ENCODE peak calls at places on chromosomes 13 and 19, in nine cellular contexts. I is HFF-Myc; R is fibroblast of pulmonary artery; J is cardiac fibroblast; U is GM12865; L is brain microvascular endothelial cell; S is mammary epithelial cell; Q is CD4-positive, alpha-beta T cell; O is right lobe of liver. M is an unnamed sample.

GRCh38 chr13:108895220-108895704 is 265.9 kb downstream of the MYO16 start:
- DNase-seq in U (peak; percentile 47), S (peak; percentile 65), I (no peak), R (peak; percentile 52), O (no peak), J (peak; percentile 52), Q (no peak), L (peak; percentile 41), M (peak; percentile 61)

GRCh38 chr13:80173224-80173623 is 167.7 kb downstream of the SPRY2 start:
- DNase-seq in O (no peak), L (no peak), I (no peak), R (no peak), J (no peak), U (peak; percentile 29), Q (no peak), S (no peak), M (no peak)

GRCh38 chr13:76848596-76848995 is 37.6 kb downstream of the KCTD12 start:
- DNase-seq in S (no peak), O (no peak), Q (no peak), J (peak; percentile 70), I (no peak), R (peak; percentile 73), L (no peak), U (no peak), M (no peak)

GRCh38 chr13:37602743-37603381 is 4.3 kb upstream of the POSTN start:
- DNase-seq in I (no peak), J (peak; percentile 59), U (peak; percentile 0), O (no peak), L (no peak), S (no peak), R (peak; percentile 58), Q (no peak), M (peak; percentile 10)

GRCh38 chr19:17285415-17286135 is 3.9 kb downstream of the ANKLE1 start:
- DNase-seq in I (no peak), J (no peak), L (no peak), R (no peak), O (no peak), S (no peak), U (no peak), Q (no peak), M (no peak)

GRCh38 chr13:109145631-109146030 is 516.2 kb downstream of the MYO16 start:
- DNase-seq in U (peak; percentile 48), R (peak; percentile 85), O (no peak), L (peak; percentile 79), S (peak; percentile 72), Q (no peak), I (peak; percentile 55), J (peak; percentile 85), M (peak; percentile 72)

GRCh38 chr13:53276265-53276664 is 247.7 kb downstream of the OLFM4 start:
- DNase-seq in L (no peak), R (no peak), I (no peak), U (no peak), J (no peak), Q (no peak), O (no peak), S (no peak), M (no peak)

GRCh38 chr13:40164137-40164536 is 502.3 kb downstream of the FOXO1 start:
- DNase-seq in O (no peak), J (peak; percentile 36), S (peak; percentile 67), L (no peak), I (no peak), R (peak; percentile 36), Q (no peak), U (no peak), M (no peak)

DNA sequence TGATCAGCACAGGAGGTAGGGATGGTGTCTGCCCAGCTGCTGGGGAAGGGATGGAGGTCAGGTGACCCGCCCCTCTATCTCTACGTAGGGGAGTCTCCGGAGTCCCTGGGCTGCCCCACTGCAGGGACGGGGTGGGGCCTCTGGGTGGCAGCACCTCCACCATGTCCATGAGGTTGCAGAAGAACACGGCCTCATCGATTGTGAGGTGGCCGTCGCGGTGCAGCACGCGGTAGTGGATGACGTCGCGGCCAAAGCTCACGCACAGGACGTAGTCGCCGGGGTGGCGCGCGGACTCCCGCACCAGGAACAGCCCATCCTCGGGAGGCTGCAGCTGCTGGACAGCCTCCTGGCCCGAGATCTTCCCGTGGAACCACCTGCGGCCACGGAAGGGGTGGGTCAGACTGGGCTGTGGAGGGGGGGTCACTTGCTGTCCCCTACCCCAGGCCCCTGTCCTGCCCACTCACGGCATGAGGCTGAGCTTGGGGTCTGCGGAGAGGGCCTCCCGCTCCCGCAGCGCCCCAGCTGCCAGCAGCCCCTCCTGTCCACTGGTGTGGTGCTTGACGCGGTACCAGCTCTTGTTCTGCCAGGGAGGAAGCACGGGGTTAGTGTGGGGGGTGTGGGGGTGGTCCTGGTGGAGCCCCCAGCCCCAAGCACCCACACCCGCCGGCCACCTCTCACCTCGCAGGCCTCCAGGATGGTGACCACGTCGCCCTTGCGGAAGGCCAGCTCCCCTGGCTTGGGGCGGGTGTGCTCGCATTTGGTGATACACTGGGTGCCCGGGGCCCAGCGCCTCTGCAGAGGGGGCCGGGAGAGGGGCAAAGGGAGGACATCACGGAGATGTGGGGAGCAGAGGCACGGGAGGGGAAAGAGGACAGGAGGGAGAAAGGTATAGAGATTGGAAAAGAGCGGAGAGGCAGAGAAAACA is 2.3 kb downstream of the MATK start:
- DNase-seq in R (no peak), Q (no peak), O (no peak), L (no peak), U (no peak), J (no peak), S (no peak), I (no peak), M (no peak)
- TF ChIP-seq CTCF in R (no peak), Q (peak; percentile 12), O (peak; percentile 40), L (peak; percentile 39), U (peak; percentile 28), J (peak; percentile 27), S (peak; percentile 28), I (peak; percentile 24), M (peak; percentile 35)

GRCh38 chr19:50978772-50979390 is 4.8 kb downstream of the KLK7 start:
- DNase-seq in S (peak; percentile 68), O (no peak), I (no peak), L (no peak), Q (no peak), R (no peak), J (no peak), U (no peak), M (no peak)

GRCh38 chr19:50975766-50976165 is 6.4 kb upstream of the KLK6 start:
- DNase-seq in L (no peak), O (no peak), S (peak; percentile 92), R (no peak), U (no peak), J (no peak), Q (no peak), I (no peak), M (no peak)

GRCh38 chr19:50977626-50978025 is 6.1 kb downstream of the KLK7 start:
- DNase-seq in R (no peak), Q (no peak), S (no peak), J (no peak), L (no peak), U (no peak), O (no peak), I (no peak), M (no peak)

GRCh38 chr19:50972795-50973376 is 3.5 kb upstream of the KLK6 start:
- DNase-seq in R (no peak), I (no peak), Q (no peak), U (no peak), O (no peak), S (peak; percentile 62), L (no peak), J (no peak), M (no peak)

DNA sequence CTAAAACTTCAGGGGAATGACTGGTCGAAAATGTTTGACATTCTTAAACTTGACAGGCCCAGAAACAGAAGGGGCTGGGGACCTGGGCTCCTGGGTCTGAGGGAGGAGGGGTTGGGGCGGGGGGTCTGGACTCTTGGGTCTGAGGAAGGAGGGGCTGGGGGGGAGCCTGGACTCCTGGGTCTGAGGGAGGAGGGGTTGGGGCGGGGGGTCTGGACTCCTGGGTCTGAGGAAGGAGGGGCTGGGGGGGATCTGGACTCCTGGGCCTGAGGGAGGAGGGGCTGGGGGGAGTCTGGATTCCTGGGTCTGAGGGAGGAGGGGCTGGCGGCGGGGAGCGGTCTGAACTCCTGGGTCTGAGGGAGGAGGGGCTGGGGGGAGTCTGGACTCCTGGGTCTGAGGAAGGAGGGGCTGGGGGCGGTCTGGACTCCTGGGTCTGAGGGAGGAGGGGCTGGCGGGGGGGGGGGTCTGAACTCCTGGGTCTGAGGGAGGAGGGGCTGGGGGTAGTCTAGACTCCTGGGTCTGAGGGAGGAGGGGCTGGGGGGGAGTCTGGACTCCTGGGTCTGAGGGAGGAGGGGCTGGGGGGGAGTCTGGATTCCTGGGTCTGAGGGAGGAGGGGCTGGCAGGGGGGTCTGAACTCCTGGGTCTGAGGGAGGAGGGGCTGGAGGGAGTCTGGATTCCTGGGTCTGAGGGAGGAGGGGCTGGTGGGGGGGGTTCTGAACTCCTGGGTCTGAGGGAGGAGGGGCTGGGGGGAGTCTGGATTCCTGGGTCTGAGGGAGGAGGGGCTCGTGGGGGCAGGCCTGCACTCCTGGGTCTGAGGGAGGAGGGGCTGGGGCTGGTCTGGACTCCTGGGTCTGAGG is 5.5 kb upstream of the KLK6 start:
- DNase-seq in U (no peak), Q (no peak), I (no peak), S (no peak), L (no peak), R (no peak), O (no peak), J (no peak), M (no peak)
- TF ChIP-seq CTCF in U (no peak), Q (no peak), I (no peak), S (no peak), L (no peak), R (no peak), O (no peak), J (no peak), M (no peak)

DNA sequence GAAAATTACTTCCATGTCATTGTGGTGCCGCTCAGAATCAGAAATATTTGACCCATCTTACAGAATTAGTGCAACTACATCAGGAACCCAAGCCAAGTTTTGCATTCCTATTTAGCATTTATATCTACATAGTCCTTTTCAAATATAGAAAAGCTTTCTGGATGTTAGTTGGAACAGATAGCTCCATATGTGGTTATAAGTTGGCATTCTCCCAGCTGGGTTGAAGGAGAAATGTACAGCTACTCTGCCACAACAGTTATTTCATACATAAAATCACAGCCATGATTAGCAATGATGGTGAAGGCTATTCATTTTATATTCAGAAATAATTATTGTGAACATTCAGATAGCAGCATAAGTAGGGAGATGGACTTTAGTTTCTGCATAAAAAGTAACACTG is 28.2 kb downstream of the HPN start:
- DNase-seq in S (no peak), U (no peak), J (peak; percentile 38), Q (no peak), L (no peak), R (no peak), I (no peak), O (no peak), M (no peak)
- TF ChIP-seq CTCF in S (no peak), U (no peak), J (no peak), Q (no peak), L (no peak), R (no peak), I (no peak), O (no peak), M (no peak)

DNA sequence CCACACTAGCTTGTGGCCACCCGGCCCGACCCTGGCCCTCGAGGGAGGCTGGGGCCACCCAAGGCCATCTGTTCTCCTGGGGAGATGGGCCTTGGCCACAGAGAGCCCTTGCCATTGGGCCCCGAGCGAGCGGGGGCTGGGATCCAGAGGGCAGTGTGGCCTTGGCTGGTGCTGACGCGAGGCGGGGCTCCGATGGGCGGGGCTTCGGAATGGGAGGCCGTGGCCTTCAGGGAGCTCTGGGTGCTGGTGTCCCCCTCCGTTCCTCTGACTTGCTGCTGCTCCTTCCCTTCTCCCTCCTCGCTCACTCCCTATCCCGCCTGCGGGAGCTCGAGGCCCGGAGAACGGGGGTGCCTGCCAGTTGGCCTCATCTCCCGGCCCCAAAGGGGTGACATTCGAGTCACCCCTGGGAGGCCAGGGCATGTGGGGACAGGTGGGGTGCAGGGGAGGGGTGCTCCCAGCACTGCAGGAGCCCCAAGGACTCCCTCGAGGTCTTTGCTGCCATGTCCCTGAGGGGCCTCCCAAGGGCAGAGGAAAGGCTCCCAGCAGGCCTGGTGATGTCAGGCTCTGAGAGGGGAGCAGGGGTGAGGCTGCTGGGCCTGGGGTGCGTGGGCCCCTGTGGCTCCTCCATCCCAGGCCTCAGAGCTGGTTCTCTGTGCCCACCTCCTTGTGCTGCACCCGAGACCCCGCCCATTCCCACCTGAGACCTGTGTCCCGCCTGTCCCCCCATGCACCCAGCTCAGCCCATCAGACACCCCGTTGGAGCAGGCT is 4.2 kb downstream of the NCLN start:
- DNase-seq in J (no peak), O (peak; percentile 60), R (no peak), U (no peak), I (no peak), Q (no peak), L (no peak), S (no peak), M (no peak)
- TF ChIP-seq CTCF in J (no peak), O (no peak), R (no peak), U (no peak), I (no peak), Q (no peak), L (no peak), S (no peak), M (no peak)

M was measured in HFFc6.